ENCODE peak calls at places on chromosomes 11 and 22, in eight cellular contexts. R is HEK293T; Y is effector CD4-positive, alpha-beta T cell; A is ELF-1; T is anterior cingulate cortex; V is HepG2; F is skeletal muscle cell; H is stromal cell of bone marrow. S is an unnamed sample.

GRCh38 chr11:74171630-74172465 is 759 bp downstream of the PPME1 start:
- DNase-seq in F (no peak), Y (no peak), H (no peak), V (no peak), R (no peak), T (no peak), A (peak; percentile 6), S (no peak)

GRCh38 chr11:128451651-128452470 is 135.5 kb downstream of the ETS1 start:
- DNase-seq in A (no peak), V (peak; percentile 82), Y (no peak), T (peak; percentile 40), H (peak; percentile 57), F (peak; percentile 41), R (no peak), S (no peak)

GRCh38 chr22:36435516-36436415 is 45.7 kb downstream of the TXN2 start:
- DNase-seq in H (no peak), F (no peak), R (no peak), A (peak; percentile 87), Y (peak; percentile 74), T (no peak), V (peak; percentile 92), S (peak; percentile 69)

GRCh38 chr11:17518366-17518765 is 25.9 kb downstream of the USH1C start:
- DNase-seq in R (no peak), A (no peak), H (no peak), F (no peak), Y (no peak), T (no peak), V (no peak), S (no peak)

GRCh38 chr11:62307950-62308349 is 9.1 kb upstream of the SCGB1D4 start:
- DNase-seq in Y (no peak), A (no peak), H (no peak), T (no peak), F (no peak), V (no peak), R (no peak), S (no peak)

GRCh38 chr11:103170865-103171264 is 61.6 kb downstream of the DYNC2H1 start:
- DNase-seq in F (no peak), R (no peak), Y (no peak), A (no peak), V (no peak), T (no peak), H (no peak), S (no peak)

GRCh38 chr11:88484873-88485621 is 147.5 kb upstream of the CTSC start:
- DNase-seq in F (no peak), T (no peak), R (peak; percentile 63), A (peak; percentile 62), V (peak; percentile 50), H (no peak), Y (no peak), S (peak; percentile 41)

GRCh38 chr22:38313384-38313955 is 3.8 kb downstream of the CSNK1E start:
- DNase-seq in Y (no peak), A (no peak), R (no peak), F (peak; percentile 92), H (peak; percentile 68), V (no peak), T (no peak), S (no peak)

GRCh38 chr22:32801436-32802290 is at the start of gene TIMP3:
- DNase-seq in T (no peak), H (peak; percentile 82), V (no peak), A (peak; percentile 64), F (no peak), R (peak; percentile 84), Y (no peak), S (no peak)

GRCh38 chr11:118910309-118911112 is 15.2 kb downstream of the BCL9L start:
- DNase-seq in A (peak; percentile 88), T (peak; percentile 43), V (peak; percentile 75), F (peak; percentile 71), Y (peak; percentile 61), H (peak; percentile 87), R (no peak), S (no peak)

GRCh38 chr11:46353706-46354105 is 6.4 kb downstream of the DGKZ start:
- DNase-seq in R (no peak), T (peak; percentile 74), F (no peak), H (no peak), A (no peak), Y (no peak), V (no peak), S (no peak)

GRCh38 chr22:43126506-43127165 is 16.1 kb downstream of the BIK start:
- DNase-seq in Y (no peak), A (peak; percentile 46), T (no peak), F (no peak), R (no peak), H (no peak), V (peak; percentile 65), S (no peak)

GRCh38 chr11:8808226-8808585 is 102.8 kb upstream of the AKIP1 start:
- DNase-seq in R (no peak), V (no peak), H (no peak), A (no peak), Y (no peak), F (no peak), T (no peak), S (no peak)

GRCh38 chr22:49617866-49618688 is 209.6 kb downstream of the BRD1 start:
- DNase-seq in A (no peak), V (no peak), T (no peak), F (no peak), Y (no peak), R (no peak), H (no peak), S (no peak)

GRCh38 chr11:83392556-83392955 is 106.4 kb upstream of the CCDC90B start:
- DNase-seq in F (no peak), R (no peak), Y (no peak), H (no peak), T (no peak), V (no peak), A (no peak), S (no peak)

GRCh38 chr11:34331329-34331728 is 26.5 kb downstream of the ABTB2 start:
- DNase-seq in H (peak; percentile 90), V (no peak), Y (no peak), T (no peak), R (no peak), F (no peak), A (no peak), S (no peak)

GRCh38 chr11:61392991-61393595 is 706 bp downstream of the TMEM216 start:
- DNase-seq in V (no peak), Y (no peak), A (peak; percentile 20), H (no peak), F (no peak), R (peak; percentile 42), T (no peak), S (no peak)

GRCh38 chr11:71147331-71147730 is 105.0 kb downstream of the SHANK2 start:
- DNase-seq in V (no peak), T (no peak), H (no peak), F (no peak), R (no peak), A (no peak), Y (no peak), S (no peak)

GRCh38 chr11:85643255-85643654 is 4.5 kb upstream of the TMEM126A start:
- DNase-seq in T (no peak), R (no peak), A (peak; percentile 45), V (no peak), Y (no peak), F (no peak), H (no peak), S (no peak)

GRCh38 chr11:72618801-72619200 is 55.4 kb downstream of the PDE2A start:
- DNase-seq in H (no peak), V (no peak), A (no peak), R (no peak), T (no peak), F (no peak), Y (no peak), S (no peak)

GRCh38 chr11:70631624-70632047 is 233.3 kb downstream of the CTTN start:
- DNase-seq in T (no peak), A (no peak), F (no peak), Y (no peak), V (no peak), R (no peak), H (no peak), S (no peak)

GRCh38 chr11:69472766-69473519 is 8.5 kb upstream of the LINC01488 start:
- DNase-seq in A (no peak), T (no peak), V (no peak), F (no peak), R (no peak), Y (no peak), H (no peak), S (no peak)

GRCh38 chr11:134951305-134951700 is 539.3 kb upstream of the B3GAT1 start:
- DNase-seq in H (peak; percentile 73), A (no peak), R (no peak), T (peak; percentile 21), Y (no peak), V (no peak), F (peak; percentile 59), S (no peak)

GRCh38 chr22:35589071-35589735 is 27.9 kb downstream of the MB start:
- DNase-seq in F (peak; percentile 16), Y (no peak), T (no peak), V (no peak), A (peak; percentile 93), H (peak; percentile 67), R (no peak), S (no peak)

GRCh38 chr11:130826572-130826971 is 89.7 kb downstream of the SNX19 start:
- DNase-seq in F (no peak), Y (no peak), A (no peak), R (no peak), V (no peak), T (no peak), H (no peak), S (no peak)

GRCh38 chr22:27672721-27673387 is 128.7 kb downstream of the MN1 start:
- DNase-seq in H (no peak), F (no peak), T (no peak), V (no peak), R (no peak), Y (no peak), A (no peak), S (no peak)

GRCh38 chr11:789951-790350 is at the start of gene CEND1:
- DNase-seq in R (peak; percentile 48), Y (no peak), F (no peak), A (no peak), V (no peak), T (peak; percentile 47), H (no peak), S (no peak)

GRCh38 chr11:126716456-126717083 is 284.0 kb downstream of the KIRREL3 start:
- DNase-seq in T (no peak), Y (peak; percentile 13), F (no peak), R (peak; percentile 48), A (peak; percentile 69), H (no peak), V (peak; percentile 3), S (no peak)

GRCh38 chr11:129944696-129945095 is 49.3 kb upstream of the NFRKB start:
- DNase-seq in A (no peak), H (no peak), Y (no peak), T (no peak), V (no peak), F (no peak), R (no peak), S (no peak)